ENCODE peak calls at places on chromosomes 16 and 17, in seven cellular contexts. U is heart left ventricle, M is breast epithelium, X is HCT116, R is GM12878, S is lower leg skin, P is body of pancreas. J is an unnamed sample.

GRCh38 chr16:12158428-12158827 is 181.9 kb downstream of the SNX29 start:
- DNase-seq in U (no peak), M (no peak), X (no peak), R (no peak), S (no peak), P (no peak), J (no peak)

GRCh38 chr16:85750827-85751641 is at the start of gene C16orf74:
- DNase-seq in U (peak; percentile 54), M (no peak), X (no peak), R (no peak), S (no peak), P (peak; percentile 36), J (peak; percentile 77)

GRCh38 chr16:28042856-28043255 is 20.7 kb downstream of the GSG1L start:
- DNase-seq in U (no peak), M (no peak), X (no peak), R (no peak), S (no peak), P (no peak), J (no peak)

GRCh38 chr16:2365895-2366294 is 25.4 kb upstream of the ABCA3 start:
- DNase-seq in U (no peak), M (no peak), X (no peak), R (no peak), S (no peak), P (no peak), J (no peak)

GRCh38 chr16:3175157-3176153 is 12.5 kb upstream of the OR1F1 start:
- DNase-seq in U (no peak), M (no peak), X (peak; percentile 80), R (no peak), S (no peak), P (no peak), J (peak; percentile 29)

GRCh38 chr17:48500435-48501426 is 30.1 kb downstream of the HOXB1 start:
- DNase-seq in U (no peak), M (no peak), X (no peak), R (no peak), S (no peak), P (no peak), J (peak; percentile 22)

GRCh38 chr16:57427824-57428223 is 19.4 kb downstream of the CIAPIN1 start:
- DNase-seq in U (no peak), M (no peak), X (no peak), R (no peak), S (no peak), P (no peak), J (no peak)

GRCh38 chr16:78695371-78695770 is 595.9 kb downstream of the WWOX start:
- DNase-seq in U (no peak), M (no peak), X (no peak), R (no peak), S (no peak), P (peak; percentile 38), J (no peak)

GRCh38 chr17:82709024-82709675 is 7.4 kb upstream of the FN3KRP start:
- DNase-seq in U (no peak), M (no peak), X (no peak), R (no peak), S (no peak), P (no peak), J (no peak)

GRCh38 chr16:57548424-57548823 is 6.0 kb downstream of the ADGRG5 start:
- DNase-seq in U (no peak), M (no peak), X (no peak), R (no peak), S (no peak), P (no peak), J (no peak)

GRCh38 chr16:1293921-1294656 is 15.3 kb upstream of the UBE2I start:
- DNase-seq in U (no peak), M (no peak), X (no peak), R (no peak), S (no peak), P (no peak), J (no peak)

GRCh38 chr17:42850964-42851363 is at the start of gene AOC3:
- DNase-seq in U (no peak), M (no peak), X (no peak), R (no peak), S (peak; percentile 85), P (no peak), J (no peak)

GRCh38 chr16:67963325-67964321 is 4.8 kb downstream of the SLC12A4 start:
- DNase-seq in U (peak; percentile 77), M (no peak), X (no peak), R (no peak), S (no peak), P (peak; percentile 40), J (no peak)
- TF ChIP-seq POLR2A in U (no peak), M (no peak), X (no peak), R (no peak), S (no peak), P (no peak), J (no peak)

GRCh38 chr16:23131841-23132576 is 17.2 kb downstream of the USP31 start:
- DNase-seq in U (no peak), M (no peak), X (no peak), R (no peak), S (no peak), P (no peak), J (no peak)
- H3K4me3 ChIP-seq in U (peak overlapping the region; percentile 16), M (no peak overlapping the region), X (no peak overlapping the region), R (no peak overlapping the region), S (no peak overlapping the region), P (no peak overlapping the region), J (no peak overlapping the region)

DNA sequence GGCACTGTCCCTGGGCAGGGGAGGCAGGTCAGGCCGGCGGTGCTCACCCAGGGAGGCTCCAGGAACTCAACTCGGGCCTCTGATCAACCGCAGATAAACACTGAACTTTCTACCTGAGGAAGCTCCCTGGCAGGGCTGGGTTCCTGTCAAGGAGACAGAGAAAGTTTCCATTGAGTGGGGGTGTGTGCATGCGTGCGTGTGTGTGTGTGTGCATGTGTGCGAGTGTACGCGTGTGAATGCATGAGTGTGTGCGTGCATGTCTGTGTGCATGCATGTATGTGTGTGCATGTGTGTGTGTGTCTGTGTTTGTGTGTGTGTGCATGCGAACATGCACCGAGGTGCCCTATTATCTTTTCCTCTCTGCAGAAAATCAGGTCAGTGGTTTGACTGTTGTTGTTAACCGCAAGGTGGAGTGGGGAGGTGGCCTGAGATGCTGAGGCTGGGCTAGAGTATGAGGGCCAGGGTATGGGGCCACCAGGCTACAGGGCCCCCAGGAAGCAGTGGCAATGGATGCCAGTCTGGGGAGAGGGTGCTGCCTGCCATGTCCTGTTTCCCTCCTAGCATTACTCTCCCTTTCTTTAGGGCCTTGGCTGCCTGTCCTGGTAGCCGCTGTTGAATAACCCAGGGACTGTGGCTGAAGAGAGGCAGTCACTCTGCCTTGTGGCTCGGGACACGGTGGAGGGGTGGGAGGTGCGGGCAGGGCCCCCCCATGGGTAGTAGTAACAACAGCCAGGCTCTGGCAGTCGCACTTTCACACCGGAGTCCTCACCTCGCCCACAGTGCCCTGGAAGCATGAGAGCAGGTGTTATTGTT is 24.0 kb downstream of the CCR7 start:
- DNase-seq in U (no peak), M (peak; percentile 66), X (no peak), R (no peak), S (peak; percentile 83), P (no peak), J (no peak)
- TF ChIP-seq POLR2A in U (no peak), M (no peak), X (no peak), R (no peak), S (no peak), P (no peak), J (no peak)

DNA sequence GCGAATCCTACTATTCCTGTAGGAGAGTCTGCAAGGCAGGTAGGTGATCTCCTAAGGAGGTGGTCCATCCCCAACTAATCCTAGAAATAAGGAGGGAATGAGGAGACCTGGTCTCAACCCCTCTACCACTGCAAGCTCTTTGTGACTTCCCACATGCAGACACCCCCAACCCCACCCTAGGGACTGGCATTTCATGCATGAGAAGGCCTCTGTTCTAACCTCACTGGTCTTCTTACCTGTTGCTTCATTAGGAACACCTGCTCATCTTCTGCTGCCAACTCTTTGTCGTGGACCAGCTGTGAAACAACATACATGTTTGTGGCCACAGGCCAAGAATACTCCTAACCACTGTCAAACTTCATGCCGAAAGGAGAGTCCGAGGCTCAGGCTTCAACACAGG is 22.6 kb downstream of the DYNC1LI2 start:
- DNase-seq in U (no peak), M (no peak), X (no peak), R (no peak), S (no peak), P (peak; percentile 24), J (no peak)
- H3K4me3 ChIP-seq in U (no peak overlapping the region), M (no peak overlapping the region), X (no peak overlapping the region), R (no peak overlapping the region), S (no peak overlapping the region), P (no peak overlapping the region), J (no peak overlapping the region)

DNA sequence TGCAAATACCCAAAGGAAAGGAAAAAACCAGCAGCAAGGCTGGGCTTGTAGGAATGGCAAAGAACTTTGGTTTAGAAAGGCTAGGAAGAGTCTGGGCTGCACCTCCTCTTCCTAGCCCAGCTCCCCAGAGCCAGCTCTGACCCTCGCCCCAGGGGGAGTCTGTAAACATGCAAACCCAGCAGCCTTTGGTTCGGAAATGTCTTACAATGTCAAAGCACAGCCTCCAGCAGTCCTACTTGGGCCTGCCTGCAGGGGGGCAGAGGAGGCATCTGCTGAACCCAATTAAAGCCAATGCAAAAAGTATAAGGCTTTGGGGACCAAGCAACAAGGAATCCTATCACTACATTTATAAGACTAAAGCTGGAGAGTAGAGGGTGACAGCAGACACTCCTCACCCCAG is 5.0 kb upstream of the FTSJ3 start:
- DNase-seq in U (no peak), M (no peak), X (no peak), R (no peak), S (no peak), P (no peak), J (no peak)
- TF ChIP-seq POLR2A in U (no peak), M (no peak), X (no peak), R (no peak), S (no peak), P (no peak), J (no peak)

DNA sequence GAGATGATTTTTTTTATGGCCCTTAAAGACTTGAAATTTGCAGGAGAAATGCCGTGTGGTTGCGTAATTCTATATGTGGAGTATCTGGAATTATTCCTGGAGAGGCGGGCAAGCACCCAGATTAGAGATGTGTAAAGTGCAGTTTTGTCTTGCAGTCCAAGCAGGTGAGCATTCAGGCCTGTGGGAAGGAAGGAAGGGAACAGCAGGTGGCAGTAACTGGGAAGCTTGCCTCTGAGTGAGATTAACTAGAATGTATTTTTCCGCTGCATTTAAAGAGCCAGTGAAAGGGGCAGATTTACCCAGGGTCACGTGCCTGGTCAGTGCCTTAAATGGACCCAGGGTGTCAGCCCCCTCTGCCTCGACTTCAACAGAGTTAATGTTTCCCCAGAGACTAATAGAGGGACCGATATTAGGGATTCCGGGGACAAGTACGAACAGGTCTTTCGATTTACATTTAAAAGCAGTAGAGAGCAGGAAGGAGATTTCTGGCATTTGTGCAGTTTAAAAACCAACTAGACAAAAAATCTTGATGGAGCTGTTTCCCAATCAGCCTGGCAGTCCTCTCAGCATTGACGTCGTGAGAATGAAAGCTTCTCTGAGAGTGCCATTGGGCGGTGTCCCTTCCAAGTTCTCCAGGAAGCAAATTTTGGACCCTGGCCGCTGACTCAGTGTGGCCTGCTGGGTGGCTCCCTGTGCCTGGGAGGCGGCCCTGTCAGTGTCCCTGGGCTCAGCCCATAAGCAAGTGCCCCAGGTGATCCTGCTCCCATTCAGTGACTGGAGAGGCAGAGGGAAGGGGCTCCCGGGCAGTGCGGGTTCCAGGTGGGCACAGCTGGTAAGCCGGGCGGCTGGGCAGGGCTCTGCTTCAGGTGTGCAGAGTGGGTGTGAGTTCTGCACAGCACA is 38.2 kb downstream of the KSR1 start:
- DNase-seq in U (peak; percentile 79), M (peak; percentile 85), X (peak; percentile 51), R (no peak), S (peak; percentile 96), P (peak; percentile 97), J (peak; percentile 90)
- H3K4me3 ChIP-seq in U (no peak overlapping the region), M (peak overlapping the region; percentile 37), X (peak overlapping the region; percentile 36), R (no peak overlapping the region), S (no peak overlapping the region), P (no peak overlapping the region), J (peak overlapping the region; percentile 44)

GRCh38 chr17:57751971-57752905 is 7.1 kb upstream of the CCDC182 start:
- DNase-seq in U (no peak), M (no peak), X (no peak), R (no peak), S (no peak), P (no peak), J (no peak)
- TF ChIP-seq POLR2A in U (no peak), M (no peak), X (no peak), R (no peak), S (no peak), P (no peak), J (no peak)